ENCODE peak calls at places on chromosomes 6 and 20, in eight cellular contexts. D, H, G, V, X, L, B and I are unnamed samples.

GRCh38 chr20:4546342-4546741 is 175.4 kb upstream of the PRND start:
- DNase-seq in D (no peak), H (no peak), G (no peak), V (no peak), X (no peak), L (peak; percentile 88), B (no peak), I (no peak)

GRCh38 chr6:71289039-71289801 is 609 bp downstream of the OGFRL1 start:
- DNase-seq in D (peak; percentile 62), H (no peak), G (peak; percentile 47), V (no peak), X (no peak), L (peak; percentile 61), B (peak; percentile 25), I (peak; percentile 50)

GRCh38 chr6:7262037-7262461 is 51.0 kb downstream of the SSR1 start:
- DNase-seq in D (no peak), H (no peak), G (no peak), V (no peak), X (no peak), L (peak; percentile 88), B (no peak), I (no peak)

GRCh38 chr20:20606046-20606445 is 106.4 kb downstream of the RALGAPA2 start:
- DNase-seq in D (no peak), H (no peak), G (no peak), V (no peak), X (no peak), L (no peak), B (peak; percentile 12), I (no peak)

GRCh38 chr6:104888066-104888465 is 28.3 kb upstream of the HACE1 start:
- DNase-seq in D (no peak), H (no peak), G (no peak), V (no peak), X (no peak), L (no peak), B (no peak), I (no peak)

GRCh38 chr6:125054331-125054730 is 92.1 kb downstream of the RNF217 start:
- DNase-seq in D (no peak), H (no peak), G (no peak), V (no peak), X (no peak), L (no peak), B (no peak), I (no peak)

GRCh38 chr6:117829594-117830319 is 77.3 kb upstream of the SLC35F1 start:
- DNase-seq in D (peak; percentile 84), H (peak; percentile 51), G (peak; percentile 72), V (peak; percentile 44), X (peak; percentile 22), L (peak; percentile 84), B (peak; percentile 39), I (peak; percentile 18)

GRCh38 chr20:6908673-6909072 is 141.2 kb downstream of the BMP2 start:
- DNase-seq in D (peak; percentile 75), H (no peak), G (no peak), V (no peak), X (no peak), L (peak; percentile 88), B (no peak), I (no peak)

GRCh38 chr20:48826883-48827771 is 672 bp downstream of the PREX1 start:
- DNase-seq in D (peak; percentile 79), H (no peak), G (peak; percentile 36), V (no peak), X (peak; percentile 28), L (peak; percentile 71), B (peak; percentile 53), I (peak; percentile 30)

GRCh38 chr6:163782436-163783003 is 368.0 kb downstream of the QKI start:
- DNase-seq in D (no peak), H (no peak), G (no peak), V (no peak), X (no peak), L (peak; percentile 30), B (no peak), I (no peak)

GRCh38 chr6:1176595-1176994 is 135.3 kb upstream of the FOXQ1 start:
- DNase-seq in D (no peak), H (no peak), G (no peak), V (no peak), X (no peak), L (no peak), B (no peak), I (no peak)

GRCh38 chr6:1178590-1178989 is 133.3 kb upstream of the FOXQ1 start:
- DNase-seq in D (no peak), H (no peak), G (no peak), V (peak; percentile 76), X (no peak), L (no peak), B (no peak), I (no peak)

GRCh38 chr6:1182722-1183521 is 129.0 kb upstream of the FOXQ1 start:
- DNase-seq in D (no peak), H (no peak), G (peak; percentile 53), V (peak; percentile 74), X (no peak), L (no peak), B (no peak), I (no peak)

GRCh38 chr6:1181939-1182338 is 130.0 kb upstream of the FOXQ1 start:
- DNase-seq in D (no peak), H (no peak), G (no peak), V (no peak), X (no peak), L (no peak), B (no peak), I (no peak)

DNA sequence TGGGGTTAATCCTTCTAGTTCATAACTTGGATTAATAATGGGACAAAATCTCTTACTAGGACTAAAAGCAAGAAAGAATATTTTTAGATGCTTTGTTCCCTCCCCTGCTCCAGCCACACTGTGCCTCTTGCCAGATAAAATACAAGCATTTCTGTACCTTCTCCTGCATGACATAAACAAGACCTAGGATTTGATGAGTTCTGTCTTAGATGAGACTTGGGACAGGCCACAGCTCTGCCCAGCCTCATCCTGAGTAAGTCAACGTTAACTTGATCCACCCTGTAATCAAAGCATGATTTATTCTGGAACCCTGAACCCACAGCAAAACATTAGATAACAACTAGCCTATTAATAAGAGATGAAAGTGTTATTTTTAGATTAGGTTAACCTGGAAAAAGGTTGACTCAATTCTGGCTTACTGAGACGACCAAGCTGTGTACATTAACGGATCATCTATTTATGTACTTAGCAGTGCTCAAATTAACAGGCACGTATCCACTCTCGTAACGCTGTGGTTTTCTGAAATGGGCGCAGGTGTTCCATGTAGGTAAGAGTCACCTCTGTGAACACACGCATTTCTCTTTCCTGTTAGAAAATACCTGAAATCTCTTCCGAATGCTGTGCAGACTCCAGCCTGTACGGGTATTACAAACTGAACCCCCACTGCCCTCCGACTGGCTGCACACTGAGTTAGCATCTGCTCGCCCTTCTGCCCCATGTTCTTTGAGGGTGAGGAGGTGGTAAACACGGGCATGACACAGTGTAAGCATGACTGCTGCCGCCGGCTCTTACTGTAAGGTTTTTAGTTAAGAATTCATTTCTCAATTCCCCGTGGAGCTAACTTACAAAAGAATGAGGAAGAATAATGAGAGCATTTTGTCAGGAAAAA is 132.1 kb upstream of the FOXQ1 start:
- DNase-seq in D (no peak), H (no peak), G (no peak), V (no peak), X (no peak), L (no peak), B (no peak), I (peak; percentile 83)
- H2AFZ ChIP-seq in D (no peak overlapping the region), H (no peak overlapping the region), G (no peak overlapping the region), V (no peak overlapping the region), X (no peak overlapping the region), L (no peak overlapping the region), B (no peak overlapping the region), I (no peak overlapping the region)

GRCh38 chr6:52303178-52303577 is 18.6 kb upstream of the MCM3 start:
- DNase-seq in D (no peak), H (no peak), G (no peak), V (no peak), X (no peak), L (no peak), B (no peak), I (no peak)
- H3K4me1 ChIP-seq in D (peaks cover 11% of the 10 kb centered on the region), H (no peaks in the 10 kb centered on the region), G (peaks cover 20% of the 10 kb centered on the region), V (peaks cover 81% of the 10 kb centered on the region), X (no peaks in the 10 kb centered on the region), L (no peaks in the 10 kb centered on the region), B (peaks cover 4% of the 10 kb centered on the region), I (peaks cover 41% of the 10 kb centered on the region)

DNA sequence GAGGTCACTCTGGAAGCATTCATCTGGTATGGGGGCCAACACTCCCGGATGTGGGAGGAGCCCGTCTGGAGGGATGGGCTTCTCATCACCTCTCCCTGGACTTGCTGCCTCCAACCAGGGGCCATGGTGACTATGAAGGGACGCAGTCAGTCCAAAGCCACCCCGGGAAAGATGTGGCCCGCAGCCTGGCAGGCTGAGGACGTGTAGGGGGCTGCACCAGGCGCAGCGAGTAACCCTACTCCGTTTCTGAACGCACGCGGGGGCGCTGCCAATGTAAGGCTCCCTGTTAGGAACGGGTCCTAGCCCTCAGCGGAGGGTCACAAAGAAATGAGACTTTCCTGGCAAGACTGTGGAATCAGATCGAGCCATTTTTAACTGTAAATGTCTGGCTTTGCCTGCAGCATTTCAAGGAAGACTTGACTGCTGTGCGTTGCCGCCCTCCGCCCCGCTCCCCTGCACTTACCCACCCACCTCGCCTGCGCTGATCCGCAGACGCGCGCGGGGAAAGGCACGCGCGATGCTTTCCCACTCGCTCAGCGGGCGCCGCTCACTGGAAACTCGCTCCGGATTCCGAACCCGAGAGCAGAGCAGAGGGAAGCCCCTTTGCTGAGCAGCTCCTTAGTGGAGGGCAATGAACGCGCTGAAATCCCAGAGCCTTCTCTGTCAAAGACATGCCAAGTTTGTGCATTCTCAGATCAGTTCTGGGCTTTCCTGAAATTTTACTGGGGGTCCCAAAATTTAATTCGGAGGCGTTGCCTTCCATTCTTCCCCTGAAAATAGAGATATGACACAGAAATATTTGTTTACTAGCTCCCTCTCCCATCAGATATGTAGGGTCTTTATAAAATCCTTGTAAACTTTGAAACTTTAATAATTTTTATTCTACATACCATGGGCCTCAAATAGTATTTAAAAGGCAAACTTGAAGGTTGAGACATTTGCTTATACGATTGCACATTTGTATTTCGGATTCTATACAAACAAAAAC is 54.9 kb downstream of the IL20RA start:
- DNase-seq in D (peak; percentile 58), H (no peak), G (peak; percentile 28), V (no peak), X (no peak), L (peak; percentile 82), B (no peak), I (no peak)
- TF ChIP-seq EZH2 in D (no peak), H (no peak), G (peak; percentile 78), V (peak; percentile 58), X (peak; percentile 79), L (no peak), B (peak; percentile 62), I (no peak)

GRCh38 chr6:35719407-35719829 is 17.4 kb upstream of the ARMC12 start:
- DNase-seq in D (no peak), H (no peak), G (no peak), V (no peak), X (no peak), L (no peak), B (no peak), I (no peak)

GRCh38 chr6:35718911-35719381 is 17.9 kb upstream of the ARMC12 start:
- DNase-seq in D (no peak), H (no peak), G (no peak), V (no peak), X (peak; percentile 34), L (no peak), B (peak; percentile 49), I (no peak)

GRCh38 chr6:35722121-35722761 is 14.6 kb upstream of the ARMC12 start:
- DNase-seq in D (no peak), H (no peak), G (no peak), V (no peak), X (peak; percentile 41), L (no peak), B (no peak), I (no peak)

GRCh38 chr6:35718354-35718695 is 18.5 kb upstream of the ARMC12 start:
- DNase-seq in D (no peak), H (no peak), G (no peak), V (no peak), X (no peak), L (peak; percentile 63), B (no peak), I (no peak)

GRCh38 chr6:35719830-35720733 is 16.8 kb upstream of the ARMC12 start:
- DNase-seq in D (peak; percentile 45), H (no peak), G (no peak), V (no peak), X (peak; percentile 43), L (peak; percentile 58), B (peak; percentile 62), I (no peak)
- H2AFZ ChIP-seq in D (peak overlapping the region; percentile 80), H (peak overlapping the region; percentile 21), G (no peak overlapping the region), V (no peak overlapping the region), X (peak overlapping the region; percentile 85), L (peak overlapping the region; percentile 48), B (peak overlapping the region; percentile 76), I (no peak overlapping the region)